ENCODE peak calls at places on chromosomes 1 and 21, in nine cellular contexts. S, X, N, E, Z, G, F, I and R are unnamed samples.

GRCh38 chr1:63611231-63611630 is 18.0 kb downstream of the PGM1 start:
- DNase-seq in S (no peak), X (no peak), N (no peak), E (no peak), Z (no peak), G (peak; percentile 50), F (no peak), I (no peak), R (peak; percentile 48)

GRCh38 chr21:31927872-31928476 is 55.2 kb downstream of the HUNK start:
- DNase-seq in S (no peak), X (no peak), N (no peak), E (no peak), Z (no peak), G (peak; percentile 17), F (no peak), I (no peak), R (no peak)

GRCh38 chr1:112395261-112395831 is 668 bp upstream of the CTTNBP2NL start:
- DNase-seq in S (no peak), X (no peak), N (no peak), E (no peak), Z (no peak), G (peak; percentile 19), F (no peak), I (no peak), R (peak; percentile 83)

GRCh38 chr1:224637510-224637909 is 21.4 kb downstream of the CNIH3 start:
- DNase-seq in S (no peak), X (no peak), N (no peak), E (no peak), Z (no peak), G (peak; percentile 100), F (no peak), I (no peak), R (no peak)

GRCh38 chr1:226625326-226625725 is 76.8 kb downstream of the STUM start:
- DNase-seq in S (no peak), X (no peak), N (no peak), E (peak; percentile 4), Z (no peak), G (no peak), F (no peak), I (no peak), R (no peak)

GRCh38 chr1:188425687-188426086 is 1596.9 kb downstream of the PLA2G4A start:
- DNase-seq in S (no peak), X (no peak), N (no peak), E (no peak), Z (no peak), G (peak; percentile 27), F (no peak), I (no peak), R (no peak)

GRCh38 chr1:7646981-7647901 is 123.9 kb upstream of the VAMP3 start:
- DNase-seq in S (no peak), X (no peak), N (peak; percentile 65), E (peak; percentile 98), Z (peak; percentile 25), G (peak; percentile 50), F (peak; percentile 46), I (peak; percentile 95), R (peak; percentile 47)

GRCh38 chr1:115492880-115493279 is 148.9 kb upstream of the VANGL1 start:
- DNase-seq in S (no peak), X (no peak), N (no peak), E (no peak), Z (no peak), G (peak; percentile 68), F (no peak), I (no peak), R (no peak)

GRCh38 chr1:1122981-1123480 is 7.1 kb upstream of the C1orf159 start:
- DNase-seq in S (no peak), X (no peak), N (no peak), E (peak; percentile 79), Z (no peak), G (peak; percentile 14), F (no peak), I (peak; percentile 45), R (peak; percentile 33)

GRCh38 chr1:8059161-8059622 is 33.1 kb upstream of the ERRFI1 start:
- DNase-seq in S (no peak), X (no peak), N (no peak), E (no peak), Z (no peak), G (peak; percentile 70), F (no peak), I (no peak), R (no peak)

GRCh38 chr21:37878946-37879660 is 37.2 kb downstream of the KCNJ6 start:
- DNase-seq in S (no peak), X (no peak), N (no peak), E (no peak), Z (no peak), G (peak; percentile 97), F (no peak), I (no peak), R (no peak)

GRCh38 chr1:24928631-24929090 is 1.4 kb downstream of the RUNX3 start:
- DNase-seq in S (no peak), X (no peak), N (no peak), E (peak; percentile 81), Z (no peak), G (no peak), F (peak; percentile 68), I (no peak), R (peak; percentile 60)

GRCh38 chr1:225824522-225824921 is 14.6 kb downstream of the EPHX1 start:
- DNase-seq in S (no peak), X (no peak), N (peak; percentile 84), E (peak; percentile 77), Z (no peak), G (no peak), F (no peak), I (no peak), R (no peak)

GRCh38 chr1:172917972-172918371 is 132.8 kb downstream of the TNFSF18 start:
- DNase-seq in S (no peak), X (peak; percentile 78), N (no peak), E (no peak), Z (peak; percentile 88), G (peak; percentile 99), F (no peak), I (peak; percentile 22), R (peak; percentile 69)

GRCh38 chr1:240499012-240499411 is 112.9 kb downstream of the GREM2 start:
- DNase-seq in S (no peak), X (no peak), N (no peak), E (no peak), Z (peak; percentile 49), G (peak; percentile 81), F (no peak), I (no peak), R (peak; percentile 69)

GRCh38 chr1:8020032-8020431 is 6.1 kb downstream of the ERRFI1 start:
- DNase-seq in S (no peak), X (no peak), N (no peak), E (no peak), Z (no peak), G (peak; percentile 87), F (no peak), I (no peak), R (peak; percentile 71)

GRCh38 chr1:180505732-180506335 is 3.5 kb upstream of the ACBD6 start:
- DNase-seq in S (no peak), X (no peak), N (no peak), E (no peak), Z (no peak), G (no peak), F (no peak), I (no peak), R (no peak)

GRCh38 chr1:191608367-191608766 is 549.9 kb upstream of the RGS18 start:
- DNase-seq in S (no peak), X (no peak), N (peak; percentile 27), E (no peak), Z (no peak), G (no peak), F (no peak), I (no peak), R (no peak)

GRCh38 chr1:203703586-203703985 is 61.4 kb upstream of the LAX1 start:
- DNase-seq in S (no peak), X (no peak), N (no peak), E (no peak), Z (no peak), G (no peak), F (no peak), I (no peak), R (no peak)

GRCh38 chr21:37430184-37430821 is 63.7 kb downstream of the DYRK1A start:
- DNase-seq in S (no peak), X (no peak), N (no peak), E (no peak), Z (no peak), G (peak; percentile 26), F (no peak), I (no peak), R (no peak)

GRCh38 chr1:180934563-180934962 is 21.9 kb downstream of the KIAA1614 start:
- DNase-seq in S (no peak), X (no peak), N (no peak), E (no peak), Z (no peak), G (no peak), F (no peak), I (no peak), R (no peak)

GRCh38 chr1:94048413-94049164 is 72.4 kb downstream of the ABCA4 start:
- DNase-seq in S (no peak), X (no peak), N (no peak), E (peak; percentile 36), Z (no peak), G (no peak), F (no peak), I (no peak), R (peak; percentile 50)

GRCh38 chr1:147223740-147224615 is 1.2 kb downstream of the FMO5 start:
- DNase-seq in S (no peak), X (no peak), N (peak; percentile 6), E (no peak), Z (no peak), G (no peak), F (no peak), I (no peak), R (no peak)

GRCh38 chr1:88774151-88774556 is 90.1 kb downstream of the PKN2 start:
- DNase-seq in S (no peak), X (no peak), N (no peak), E (peak; percentile 43), Z (no peak), G (peak; percentile 71), F (no peak), I (peak; percentile 29), R (peak; percentile 92)

GRCh38 chr21:44837537-44837936 is 19.7 kb upstream of the SUMO3 start:
- DNase-seq in S (no peak), X (no peak), N (no peak), E (peak; percentile 72), Z (no peak), G (no peak), F (no peak), I (no peak), R (no peak)

GRCh38 chr1:170601866-170602265 is 62.1 kb upstream of the PRRX1 start:
- DNase-seq in S (no peak), X (no peak), N (no peak), E (no peak), Z (no peak), G (no peak), F (no peak), I (no peak), R (no peak)

GRCh38 chr1:41357451-41358151 is 3.6 kb upstream of the FOXO6 start:
- DNase-seq in S (no peak), X (no peak), N (no peak), E (peak; percentile 63), Z (no peak), G (peak; percentile 80), F (no peak), I (no peak), R (peak; percentile 44)

GRCh38 chr1:28510350-28511223 is 4.7 kb downstream of the RCC1 start:
- DNase-seq in S (no peak), X (no peak), N (no peak), E (no peak), Z (no peak), G (peak; percentile 66), F (peak; percentile 49), I (no peak), R (peak; percentile 88)

GRCh38 chr1:10117865-10118264 is 85.1 kb downstream of the UBE4B start:
- DNase-seq in S (no peak), X (no peak), N (no peak), E (no peak), Z (no peak), G (peak; percentile 45), F (no peak), I (no peak), R (no peak)

GRCh38 chr1:32126770-32127169 is 18.9 kb downstream of the KPNA6 start:
- DNase-seq in S (no peak), X (no peak), N (no peak), E (no peak), Z (no peak), G (no peak), F (no peak), I (no peak), R (no peak)

GRCh38 chr21:31929548-31929947 is 56.7 kb downstream of the HUNK start:
- DNase-seq in S (no peak), X (no peak), N (no peak), E (no peak), Z (no peak), G (no peak), F (no peak), I (no peak), R (no peak)